ENCODE peak calls at places on chromosomes 13 and 19, in five cellular contexts. One of them, this sample, is unnamed.

GRCh38 chr19:46624958-46625661 is at the start of gene PTGIR:
- DNase-seq in NCI-H1436: no peak
- DNase-seq in NCI-H774: no peak
- DNase-seq in psoas muscle: peak
- DNase-seq in left cardiac atrium: peak
- DNase-seq in this sample: no peak

GRCh38 chr19:29866011-29866410 is 54.2 kb downstream of the CCNE1 start:
- DNase-seq in NCI-H774: no peak
- DNase-seq in psoas muscle: no peak
- DNase-seq in left cardiac atrium: no peak
- DNase-seq in NCI-H1436: no peak
- DNase-seq in this sample: no peak

GRCh38 chr19:48244289-48244688 is 11.4 kb downstream of the CARD8 start:
- DNase-seq in left cardiac atrium: no peak
- DNase-seq in psoas muscle: no peak
- DNase-seq in NCI-H1436: no peak
- DNase-seq in NCI-H774: no peak
- DNase-seq in this sample: peak

GRCh38 chr13:114151031-114151430 is 18.6 kb upstream of the RASA3 start:
- DNase-seq in left cardiac atrium: no peak
- DNase-seq in NCI-H774: no peak
- DNase-seq in NCI-H1436: no peak
- DNase-seq in psoas muscle: no peak
- DNase-seq in this sample: no peak

GRCh38 chr19:29837448-29837961 is 25.7 kb downstream of the CCNE1 start:
- DNase-seq in left cardiac atrium: no peak
- DNase-seq in psoas muscle: peak
- DNase-seq in NCI-H1436: no peak
- DNase-seq in NCI-H774: no peak
- DNase-seq in this sample: no peak

GRCh38 chr13:30796132-30796832 is 60.9 kb downstream of the ALOX5AP start:
- DNase-seq in NCI-H1436: no peak
- DNase-seq in NCI-H774: no peak
- DNase-seq in psoas muscle: no peak
- DNase-seq in left cardiac atrium: no peak
- DNase-seq in this sample: no peak

GRCh38 chr13:36612242-36612641 is 61.6 kb upstream of the SERTM1 start:
- DNase-seq in left cardiac atrium: no peak
- DNase-seq in NCI-H774: no peak
- DNase-seq in psoas muscle: no peak
- DNase-seq in NCI-H1436: no peak
- DNase-seq in this sample: no peak

GRCh38 chr13:29497137-29497654 is 98.3 kb downstream of the SLC7A1 start:
- DNase-seq in NCI-H1436: no peak
- DNase-seq in left cardiac atrium: peak
- DNase-seq in NCI-H774: no peak
- DNase-seq in psoas muscle: peak
- DNase-seq in this sample: peak

GRCh38 chr19:39310558-39311311 is 9.9 kb downstream of the LRFN1 start:
- DNase-seq in NCI-H774: no peak
- DNase-seq in left cardiac atrium: no peak
- DNase-seq in NCI-H1436: no peak
- DNase-seq in psoas muscle: no peak
- DNase-seq in this sample: no peak

GRCh38 chr19:17294051-17294891 is 9.0 kb downstream of the ABHD8 start:
- DNase-seq in NCI-H774: no peak
- DNase-seq in left cardiac atrium: no peak
- DNase-seq in NCI-H1436: no peak
- DNase-seq in psoas muscle: peak
- DNase-seq in this sample: no peak

This sample was measured in upper lobe of left lung.